ENCODE peak calls at places on chromosomes 5 and 9, in five cellular contexts. One of them, this sample, is unnamed.

GRCh38 chr9:89353989-89354388 is 35.7 kb downstream of the SECISBP2 start:
- DNase-seq in MM.1S: no peak
- DNase-seq in H9: no peak
- DNase-seq in type B pancreatic cell: no peak
- DNase-seq in breast epithelium: no peak
- DNase-seq in this sample: no peak

GRCh38 chr5:113020461-113021273 is 44.1 kb downstream of the DCP2 start:
- DNase-seq in MM.1S: no peak
- DNase-seq in H9: no peak
- DNase-seq in type B pancreatic cell: no peak
- DNase-seq in breast epithelium: no peak
- DNase-seq in this sample: no peak

GRCh38 chr9:126109575-126109974 is 217.1 kb upstream of the MVB12B start:
- DNase-seq in MM.1S: no peak
- DNase-seq in H9: no peak
- DNase-seq in type B pancreatic cell: no peak
- DNase-seq in breast epithelium: no peak
- DNase-seq in this sample: no peak

GRCh38 chr9:136232964-136233363 is 12.6 kb downstream of the QSOX2 start:
- DNase-seq in MM.1S: no peak
- DNase-seq in H9: no peak
- DNase-seq in type B pancreatic cell: no peak
- DNase-seq in breast epithelium: no peak
- DNase-seq in this sample: no peak

GRCh38 chr5:134245101-134245604 is 19.3 kb upstream of the PPP2CA start:
- DNase-seq in MM.1S: no peak
- DNase-seq in H9: peak
- DNase-seq in type B pancreatic cell: no peak
- DNase-seq in breast epithelium: no peak
- DNase-seq in this sample: no peak

GRCh38 chr9:27352457-27353188 is 55.7 kb upstream of the EQTN start:
- DNase-seq in MM.1S: no peak
- DNase-seq in H9: no peak
- DNase-seq in type B pancreatic cell: no peak
- DNase-seq in breast epithelium: no peak
- DNase-seq in this sample: no peak

GRCh38 chr5:87300744-87301143 is 33.1 kb downstream of the RASA1 start:
- DNase-seq in MM.1S: no peak
- DNase-seq in H9: no peak
- DNase-seq in type B pancreatic cell: no peak
- DNase-seq in breast epithelium: no peak
- DNase-seq in this sample: no peak

GRCh38 chr9:95852059-95853032 is 23.1 kb upstream of the ERCC6L2 start:
- DNase-seq in MM.1S: no peak
- DNase-seq in H9: no peak
- DNase-seq in type B pancreatic cell: no peak
- DNase-seq in breast epithelium: no peak
- DNase-seq in this sample: peak

GRCh38 chr9:134553061-134553891 is 88.3 kb upstream of the COL5A1 start:
- DNase-seq in MM.1S: no peak
- DNase-seq in H9: no peak
- DNase-seq in type B pancreatic cell: no peak
- DNase-seq in breast epithelium: no peak
- DNase-seq in this sample: no peak

GRCh38 chr9:28378236-28378635 is 805.0 kb upstream of the C9orf72 start:
- DNase-seq in MM.1S: peak
- DNase-seq in H9: no peak
- DNase-seq in type B pancreatic cell: no peak
- DNase-seq in breast epithelium: no peak
- DNase-seq in this sample: no peak

GRCh38 chr9:115444941-115445340 is 327.0 kb upstream of the TNC start:
- DNase-seq in MM.1S: no peak
- DNase-seq in H9: no peak
- DNase-seq in type B pancreatic cell: no peak
- DNase-seq in breast epithelium: no peak
- DNase-seq in this sample: no peak

GRCh38 chr5:125412561-125413535 is 666.4 kb upstream of the ZNF608 start:
- DNase-seq in MM.1S: no peak
- DNase-seq in H9: peak
- DNase-seq in type B pancreatic cell: peak
- DNase-seq in breast epithelium: peak
- DNase-seq in this sample: peak

GRCh38 chr9:111759762-111760639 is 34.7 kb downstream of the SHOC1 start:
- DNase-seq in MM.1S: peak
- DNase-seq in H9: no peak
- DNase-seq in type B pancreatic cell: no peak
- DNase-seq in breast epithelium: no peak
- DNase-seq in this sample: peak

GRCh38 chr9:116002624-116003023 is 151.0 kb upstream of the PAPPA start:
- DNase-seq in MM.1S: no peak
- DNase-seq in H9: no peak
- DNase-seq in type B pancreatic cell: no peak
- DNase-seq in breast epithelium: no peak
- DNase-seq in this sample: no peak

GRCh38 chr5:30752015-30752414 is 441.5 kb upstream of the CDH6 start:
- DNase-seq in MM.1S: no peak
- DNase-seq in H9: no peak
- DNase-seq in type B pancreatic cell: no peak
- DNase-seq in breast epithelium: no peak
- DNase-seq in this sample: no peak

GRCh38 chr5:52150501-52150900 is 637.2 kb upstream of the ITGA1 start:
- DNase-seq in MM.1S: no peak
- DNase-seq in H9: no peak
- DNase-seq in type B pancreatic cell: no peak
- DNase-seq in breast epithelium: no peak
- DNase-seq in this sample: no peak

GRCh38 chr5:180334176-180334575 is 19.0 kb downstream of the GFPT2 start:
- DNase-seq in MM.1S: no peak
- DNase-seq in H9: no peak
- DNase-seq in type B pancreatic cell: no peak
- DNase-seq in breast epithelium: no peak
- DNase-seq in this sample: no peak

GRCh38 chr9:135500071-135500524 is 384 bp upstream of the MRPS2 start:
- DNase-seq in MM.1S: no peak
- DNase-seq in H9: no peak
- DNase-seq in type B pancreatic cell: no peak
- DNase-seq in breast epithelium: no peak
- DNase-seq in this sample: no peak

GRCh38 chr9:14180077-14180941 is 133.6 kb downstream of the NFIB start:
- DNase-seq in MM.1S: no peak
- DNase-seq in H9: no peak
- DNase-seq in type B pancreatic cell: no peak
- DNase-seq in breast epithelium: peak
- DNase-seq in this sample: no peak

GRCh38 chr9:132853482-132853881 is 24.6 kb downstream of the AK8 start:
- DNase-seq in MM.1S: no peak
- DNase-seq in H9: no peak
- DNase-seq in type B pancreatic cell: no peak
- DNase-seq in breast epithelium: no peak
- DNase-seq in this sample: no peak

GRCh38 chr5:31516802-31517201 is 15.1 kb downstream of the DROSHA start:
- DNase-seq in MM.1S: no peak
- DNase-seq in H9: no peak
- DNase-seq in type B pancreatic cell: no peak
- DNase-seq in breast epithelium: no peak
- DNase-seq in this sample: no peak

GRCh38 chr5:93995126-93995621 is 253.8 kb upstream of the POU5F2 start:
- DNase-seq in MM.1S: no peak
- DNase-seq in H9: no peak
- DNase-seq in type B pancreatic cell: no peak
- DNase-seq in breast epithelium: no peak
- DNase-seq in this sample: no peak

GRCh38 chr5:116939641-116940040 is 365.0 kb upstream of the SEMA6A start:
- DNase-seq in MM.1S: no peak
- DNase-seq in H9: no peak
- DNase-seq in type B pancreatic cell: no peak
- DNase-seq in breast epithelium: no peak
- DNase-seq in this sample: no peak

GRCh38 chr5:138465288-138466057 is at the start of gene EGR1:
- DNase-seq in MM.1S: peak
- DNase-seq in H9: peak
- DNase-seq in type B pancreatic cell: peak
- DNase-seq in breast epithelium: peak
- DNase-seq in this sample: peak
- TF ChIP-seq CTCF in MM.1S: peak
- TF ChIP-seq CTCF in H9: no peak
- TF ChIP-seq CTCF in type B pancreatic cell: no peak
- TF ChIP-seq CTCF in breast epithelium: peak
- TF ChIP-seq CTCF in this sample: no peak

GRCh38 chr5:50922942-50923767 is 256.7 kb downstream of the PARP8 start:
- DNase-seq in MM.1S: no peak
- DNase-seq in H9: no peak
- DNase-seq in type B pancreatic cell: no peak
- DNase-seq in breast epithelium: no peak
- DNase-seq in this sample: no peak
- TF ChIP-seq CTCF in MM.1S: no peak
- TF ChIP-seq CTCF in H9: no peak
- TF ChIP-seq CTCF in type B pancreatic cell: peak
- TF ChIP-seq CTCF in breast epithelium: no peak
- TF ChIP-seq CTCF in this sample: no peak

GRCh38 chr9:128192601-128193371 is 1.4 kb upstream of the CIZ1 start:
- DNase-seq in MM.1S: peak
- DNase-seq in H9: no peak
- DNase-seq in type B pancreatic cell: no peak
- DNase-seq in breast epithelium: peak
- DNase-seq in this sample: peak
- TF ChIP-seq CTCF in MM.1S: peak
- TF ChIP-seq CTCF in H9: no peak
- TF ChIP-seq CTCF in type B pancreatic cell: no peak
- TF ChIP-seq CTCF in breast epithelium: no peak
- TF ChIP-seq CTCF in this sample: no peak

GRCh38 chr9:37333288-37333687 is 89.2 kb upstream of the GRHPR start:
- DNase-seq in MM.1S: no peak
- DNase-seq in H9: no peak
- DNase-seq in type B pancreatic cell: no peak
- DNase-seq in breast epithelium: no peak
- DNase-seq in this sample: no peak
- TF ChIP-seq CTCF in MM.1S: no peak
- TF ChIP-seq CTCF in H9: peak
- TF ChIP-seq CTCF in type B pancreatic cell: peak
- TF ChIP-seq CTCF in breast epithelium: no peak
- TF ChIP-seq CTCF in this sample: no peak

DNA sequence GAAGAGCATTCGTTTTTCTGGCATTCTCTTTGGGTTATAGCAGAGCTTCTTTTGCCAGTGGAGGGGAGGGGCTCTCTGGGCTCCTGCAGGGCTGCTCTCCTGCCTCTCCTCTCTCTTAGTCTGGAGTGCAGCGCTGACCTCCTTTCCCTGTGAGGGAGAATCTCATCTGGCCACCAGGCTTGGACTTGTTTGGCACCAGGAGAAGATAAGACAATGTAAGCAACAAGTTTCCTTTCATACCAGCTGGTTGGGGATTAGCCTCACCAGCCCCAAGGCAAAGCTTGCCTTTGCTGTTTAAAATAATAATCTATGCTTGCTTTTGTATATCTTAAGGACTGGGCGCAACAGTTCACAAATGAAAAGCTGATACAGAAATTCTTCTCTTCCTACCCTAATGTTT is 196.4 kb downstream of the TLE4 start:
- DNase-seq in MM.1S: no peak
- DNase-seq in H9: no peak
- DNase-seq in type B pancreatic cell: no peak
- DNase-seq in breast epithelium: no peak
- DNase-seq in this sample: no peak
- TF ChIP-seq CTCF in MM.1S: no peak
- TF ChIP-seq CTCF in H9: no peak
- TF ChIP-seq CTCF in type B pancreatic cell: no peak
- TF ChIP-seq CTCF in breast epithelium: no peak
- TF ChIP-seq CTCF in this sample: no peak

DNA sequence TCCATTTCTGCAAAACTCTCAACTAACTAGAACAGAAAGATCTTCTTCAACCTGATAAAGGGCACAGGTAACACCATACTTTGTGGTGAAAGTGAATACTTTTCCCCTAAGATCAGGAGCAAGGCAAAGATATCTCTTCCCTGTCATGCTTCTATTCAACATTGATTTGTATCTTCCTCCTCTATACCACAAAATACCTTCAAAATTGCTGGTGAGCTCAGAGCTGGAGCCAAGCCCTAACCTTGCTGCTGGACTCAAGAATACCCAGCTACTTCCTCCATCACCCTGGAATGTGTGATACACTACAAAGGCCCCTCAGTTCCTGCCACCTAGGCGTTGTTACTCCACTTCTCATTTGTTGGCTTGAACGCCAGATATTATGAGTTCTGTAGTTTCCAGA is 499.0 kb downstream of the ACTL7B start:
- DNase-seq in MM.1S: no peak
- DNase-seq in H9: no peak
- DNase-seq in type B pancreatic cell: no peak
- DNase-seq in breast epithelium: no peak
- DNase-seq in this sample: no peak
- TF ChIP-seq CTCF in MM.1S: no peak
- TF ChIP-seq CTCF in H9: no peak
- TF ChIP-seq CTCF in type B pancreatic cell: no peak
- TF ChIP-seq CTCF in breast epithelium: no peak
- TF ChIP-seq CTCF in this sample: no peak

GRCh38 chr5:2710910-2711309 is 40.6 kb downstream of the IRX2 start:
- DNase-seq in MM.1S: no peak
- DNase-seq in H9: no peak
- DNase-seq in type B pancreatic cell: no peak
- DNase-seq in breast epithelium: no peak
- DNase-seq in this sample: no peak
- TF ChIP-seq CTCF in MM.1S: no peak
- TF ChIP-seq CTCF in H9: peak
- TF ChIP-seq CTCF in type B pancreatic cell: peak
- TF ChIP-seq CTCF in breast epithelium: peak
- TF ChIP-seq CTCF in this sample: no peak

GRCh38 chr5:140560227-140560626 is 3.0 kb upstream of the SRA1 start:
- DNase-seq in MM.1S: no peak
- DNase-seq in H9: no peak
- DNase-seq in type B pancreatic cell: no peak
- DNase-seq in breast epithelium: no peak
- DNase-seq in this sample: peak
- TF ChIP-seq CTCF in MM.1S: no peak
- TF ChIP-seq CTCF in H9: peak
- TF ChIP-seq CTCF in type B pancreatic cell: no peak
- TF ChIP-seq CTCF in breast epithelium: no peak
- TF ChIP-seq CTCF in this sample: no peak

GRCh38 chr9:106557996-106558667 is 304.8 kb upstream of the ZNF462 start:
- DNase-seq in MM.1S: no peak
- DNase-seq in H9: no peak
- DNase-seq in type B pancreatic cell: no peak
- DNase-seq in breast epithelium: no peak
- DNase-seq in this sample: no peak

GRCh38 chr9:106560540-106560939 is 302.4 kb upstream of the ZNF462 start:
- DNase-seq in MM.1S: no peak
- DNase-seq in H9: no peak
- DNase-seq in type B pancreatic cell: no peak
- DNase-seq in breast epithelium: no peak
- DNase-seq in this sample: no peak
- TF ChIP-seq CTCF in MM.1S: peak
- TF ChIP-seq CTCF in H9: peak
- TF ChIP-seq CTCF in type B pancreatic cell: peak
- TF ChIP-seq CTCF in breast epithelium: no peak
- TF ChIP-seq CTCF in this sample: no peak